ENCODE peak calls at places on chromosomes 6 and 20, in four cellular contexts. A is breast epithelium, J is A549, F is body of pancreas. B is an unnamed sample.
A peak's percentile ranks its signal among the peaks of the same experiment; 100 is the strongest.

GRCh38 chr20:53623454-53624206 is 30.0 kb upstream of the ZNF217 start:
- DNase-seq in A (peak; percentile 63), J (peak; percentile 71), F (peak; percentile 82), B (peak; percentile 82)

GRCh38 chr20:44727039-44727438 is 11.9 kb downstream of the CCN5 start:
- DNase-seq in A (no peak), J (no peak), F (no peak), B (no peak)

GRCh38 chr6:85191656-85192055 is 258.2 kb upstream of the NT5E start:
- DNase-seq in A (no peak), J (no peak), F (no peak), B (no peak)

GRCh38 chr6:35178932-35179832 is 34.6 kb upstream of the SCUBE3 start:
- DNase-seq in A (no peak), J (no peak), F (no peak), B (no peak)

GRCh38 chr6:45835725-45836437 is 179.8 kb downstream of the CLIC5 start:
- DNase-seq in A (no peak), J (no peak), F (no peak), B (no peak)

GRCh38 chr6:134379086-134379485 is 61.2 kb upstream of the SGK1 start:
- DNase-seq in A (no peak), J (no peak), F (peak; percentile 90), B (no peak)

GRCh38 chr6:143755301-143755744 is 77.6 kb downstream of the PHACTR2 start:
- DNase-seq in A (no peak), J (peak; percentile 10), F (no peak), B (peak; percentile 96)

GRCh38 chr20:31593221-31594001 is 11.7 kb upstream of the ID1 start:
- DNase-seq in A (peak; percentile 64), J (peak; percentile 96), F (no peak), B (no peak)

GRCh38 chr6:73393278-73393677 is 1.4 kb upstream of the DDX43 start:
- DNase-seq in A (no peak), J (no peak), F (no peak), B (no peak)

GRCh38 chr6:35725721-35726438 is 11.0 kb upstream of the ARMC12 start:
- DNase-seq in A (no peak), J (no peak), F (peak; percentile 85), B (peak; percentile 77)

GRCh38 chr6:30894381-30894780 is 10.1 kb downstream of the DDR1 start:
- DNase-seq in A (no peak), J (no peak), F (no peak), B (no peak)

GRCh38 chr6:81859884-81860283 is 107.4 kb upstream of the TENT5A start:
- DNase-seq in A (no peak), J (no peak), F (no peak), B (no peak)

GRCh38 chr6:152261179-152261578 is 376.0 kb downstream of the SYNE1 start:
- DNase-seq in A (no peak), J (no peak), F (no peak), B (no peak)

GRCh38 chr6:148959008-148959407 is 212.2 kb downstream of the UST start:
- DNase-seq in A (no peak), J (no peak), F (no peak), B (no peak)

GRCh38 chr6:142331601-142332000 is 29.8 kb downstream of the ADGRG6 start:
- DNase-seq in A (no peak), J (no peak), F (no peak), B (no peak)

GRCh38 chr6:131400054-131400781 is 172.8 kb upstream of the ARG1 start:
- DNase-seq in A (no peak), J (peak; percentile 13), F (no peak), B (no peak)

GRCh38 chr6:142845624-142846458 is 99.1 kb downstream of the HIVEP2 start:
- DNase-seq in A (peak; percentile 79), J (no peak), F (peak; percentile 82), B (peak; percentile 89)

GRCh38 chr6:158666637-158667359 is 16.9 kb downstream of the SYTL3 start:
- DNase-seq in A (peak; percentile 80), J (no peak), F (peak; percentile 59), B (peak; percentile 42)

GRCh38 chr20:59828478-59829414 is 104.7 kb downstream of the SYCP2 start:
- DNase-seq in A (peak; percentile 34), J (no peak), F (no peak), B (no peak)

GRCh38 chr20:45933231-45934045 is 1.0 kb upstream of the PCIF1 start:
- DNase-seq in A (peak; percentile 64), J (peak; percentile 91), F (peak; percentile 84), B (peak; percentile 83)

GRCh38 chr6:162871966-162872365 is 144.2 kb downstream of the PACRG start:
- DNase-seq in A (no peak), J (no peak), F (no peak), B (no peak)

GRCh38 chr6:75563032-75563431 is 38.6 kb upstream of the SENP6 start:
- DNase-seq in A (no peak), J (peak; percentile 21), F (no peak), B (no peak)

GRCh38 chr20:61785567-61785816 is 280.2 kb downstream of the TAF4 start:
- DNase-seq in A (no peak), J (no peak), F (no peak), B (no peak)

GRCh38 chr6:15989397-15989796 is 139.5 kb upstream of the MYLIP start:
- DNase-seq in A (no peak), J (no peak), F (no peak), B (no peak)

GRCh38 chr6:166197361-166197760 is 29.7 kb upstream of the TBXT start:
- DNase-seq in A (no peak), J (no peak), F (no peak), B (no peak)

GRCh38 chr20:10653593-10654288 is 20.1 kb downstream of the JAG1 start:
- DNase-seq in A (no peak), J (no peak), F (peak; percentile 56), B (no peak)

DNA sequence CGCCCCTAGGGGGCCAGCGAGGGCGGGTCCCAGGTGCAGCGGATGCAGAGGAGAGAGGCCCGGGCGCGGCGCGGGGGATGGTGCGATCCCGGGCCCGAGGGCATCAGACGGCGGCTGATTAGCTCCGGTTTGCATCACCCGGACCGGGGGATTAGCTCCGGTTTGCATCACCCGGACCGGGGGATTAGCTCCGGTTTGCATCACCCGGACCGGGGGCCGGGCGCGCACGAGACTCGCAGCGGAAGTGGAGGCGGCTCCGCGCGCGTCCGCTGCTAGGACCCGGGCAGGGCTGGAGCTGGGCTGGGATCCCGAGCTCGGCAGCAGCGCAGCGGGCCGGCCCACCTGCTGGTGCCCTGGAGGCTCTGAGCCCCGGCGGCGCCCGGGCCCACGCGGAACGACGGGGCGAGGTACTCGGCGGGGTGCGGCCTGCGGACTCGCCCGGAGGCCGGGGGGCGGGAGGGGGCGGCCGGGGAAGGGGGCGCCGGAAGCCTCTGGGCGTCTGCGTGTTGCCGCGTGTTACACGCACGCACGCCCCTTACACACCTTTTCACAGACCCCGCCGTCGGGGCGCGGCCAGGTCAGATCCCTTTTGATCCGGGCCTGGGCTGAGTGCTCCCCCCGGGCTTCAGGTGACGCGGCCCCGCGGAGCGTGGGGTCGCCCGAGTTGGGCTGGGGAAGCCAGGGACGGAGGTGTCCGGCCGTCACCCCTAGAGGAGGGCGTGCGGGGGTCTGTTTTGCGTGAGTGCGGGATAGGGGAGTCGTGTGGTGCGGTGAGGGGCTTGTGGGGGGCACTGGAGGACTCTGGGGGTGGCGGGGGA is 412 bp downstream of the TRIB3 start:
- DNase-seq in A (no peak), J (peak; percentile 84), F (peak; percentile 51), B (peak; percentile 42)
- TF ChIP-seq POLR2A in A (no peak), J (peak; percentile 10), F (peak; percentile 26), B (no peak)

GRCh38 chr6:18391018-18391417 is 3.9 kb downstream of the RNF144B start:
- DNase-seq in A (no peak), J (no peak), F (no peak), B (no peak)
- H3K4me1 ChIP-seq in A (peaks cover 11% of the 10 kb centered on the region), J (peaks cover 21% of the 10 kb centered on the region), F (peaks cover 45% of the 10 kb centered on the region), B (peaks cover 20% of the 10 kb centered on the region)

GRCh38 chr6:154501287-154501868 is 9.1 kb downstream of the CNKSR3 start:
- DNase-seq in A (no peak), J (no peak), F (no peak), B (no peak)
- H3K27ac ChIP-seq in A (no peak overlapping the region), J (no peak overlapping the region), F (peak overlapping the region; percentile 7), B (no peak overlapping the region)

GRCh38 chr20:14724036-14724435 is 386.6 kb upstream of the FLRT3 start:
- DNase-seq in A (no peak), J (no peak), F (no peak), B (no peak)
- TF ChIP-seq POLR2A in A (no peak), J (no peak), F (no peak), B (no peak)

GRCh38 chr6:129748901-129749748 is 39.1 kb upstream of the ARHGAP18 start:
- DNase-seq in A (no peak), J (no peak), F (no peak), B (no peak)

GRCh38 chr6:129747588-129748112 is 37.7 kb upstream of the ARHGAP18 start:
- DNase-seq in A (no peak), J (no peak), F (no peak), B (no peak)

GRCh38 chr6:129749749-129750120 is 39.8 kb upstream of the ARHGAP18 start:
- DNase-seq in A (no peak), J (no peak), F (peak; percentile 8), B (no peak)

GRCh38 chr6:129748212-129748900 is 38.4 kb upstream of the ARHGAP18 start:
- DNase-seq in A (no peak), J (no peak), F (peak; percentile 20), B (peak; percentile 47)

GRCh38 chr6:129750390-129750789 is 40.4 kb upstream of the ARHGAP18 start:
- DNase-seq in A (no peak), J (no peak), F (no peak), B (no peak)
- H3K4me1 ChIP-seq in A (peaks cover 5% of the 10 kb centered on the region), J (peaks cover 19% of the 10 kb centered on the region), F (no peaks in the 10 kb centered on the region), B (peaks cover 16% of the 10 kb centered on the region)